ENCODE peak calls at places on chromosomes 3 and 15, in four cellular contexts. U is IMR-90, R is SK-N-SH, N is HepG2. Q is an unnamed sample.

GRCh38 chr3:63532521-63532920 is 120.0 kb upstream of the SNTN start:
- DNase-seq in N (no peak), R (no peak), U (no peak), Q (no peak)

GRCh38 chr3:157354254-157354653 is 82.4 kb upstream of the PTX3 start:
- DNase-seq in N (no peak), U (no peak), R (no peak), Q (no peak)

GRCh38 chr3:60269377-60269776 is 981.9 kb downstream of the FHIT start:
- DNase-seq in R (no peak), N (no peak), U (peak; percentile 11), Q (no peak)

GRCh38 chr3:190514163-190515153 is 573 bp downstream of the IL1RAP start:
- DNase-seq in R (peak; percentile 16), U (peak; percentile 60), N (peak; percentile 23), Q (peak; percentile 18)

GRCh38 chr3:30600572-30600971 is 5.8 kb upstream of the TGFBR2 start:
- DNase-seq in N (no peak), U (no peak), R (no peak), Q (no peak)

GRCh38 chr3:89312141-89312540 is 204.7 kb downstream of the EPHA3 start:
- DNase-seq in U (no peak), N (no peak), R (no peak), Q (no peak)

GRCh38 chr3:42701371-42702065 is 1.1 kb downstream of the HHATL start:
- DNase-seq in R (peak; percentile 58), U (no peak), N (peak; percentile 27), Q (peak; percentile 45)

GRCh38 chr3:146065573-146066006 is 95.4 kb downstream of the PLOD2 start:
- DNase-seq in N (peak; percentile 50), R (no peak), U (peak; percentile 76), Q (no peak)

GRCh38 chr3:184639351-184639750 is 72.5 kb downstream of the MAGEF1 start:
- DNase-seq in R (no peak), U (no peak), N (no peak), Q (no peak)

GRCh38 chr3:9746330-9746729 is 3.4 kb upstream of the OGG1 start:
- DNase-seq in U (peak; percentile 95), R (no peak), N (no peak), Q (no peak)

GRCh38 chr3:31077021-31077601 is 182.7 kb upstream of the GADL1 start:
- DNase-seq in R (no peak), U (peak; percentile 96), N (peak; percentile 46), Q (peak; percentile 27)

GRCh38 chr3:48244462-48244861 is 3.6 kb downstream of the ZNF589 start:
- DNase-seq in N (no peak), U (no peak), R (no peak), Q (no peak)

GRCh38 chr3:63349583-63350177 is 71.6 kb downstream of the SYNPR start:
- DNase-seq in U (peak; percentile 65), R (peak; percentile 45), N (peak; percentile 56), Q (peak; percentile 49)

GRCh38 chr15:58515807-58516206 is 84.0 kb downstream of the LIPC start:
- DNase-seq in N (no peak), R (no peak), U (no peak), Q (no peak)

GRCh38 chr15:49145651-49146609 is 9.5 kb downstream of the COPS2 start:
- DNase-seq in R (peak; percentile 33), N (peak; percentile 45), U (peak; percentile 73), Q (peak; percentile 18)

GRCh38 chr3:183468424-183468823 is 40.0 kb upstream of the MCF2L2 start:
- DNase-seq in R (no peak), U (no peak), N (no peak), Q (no peak)

GRCh38 chr3:122502139-122502538 is 12.6 kb downstream of the KPNA1 start:
- DNase-seq in U (no peak), R (no peak), N (no peak), Q (no peak)

GRCh38 chr3:73768594-73769308 is 144.0 kb upstream of the PDZRN3 start:
- DNase-seq in R (peak; percentile 22), U (peak; percentile 19), N (no peak), Q (no peak)

GRCh38 chr3:120224249-120224648 is 60.8 kb downstream of the GPR156 start:
- DNase-seq in R (no peak), U (no peak), N (no peak), Q (no peak)

GRCh38 chr15:41810651-41811431 is 17.1 kb upstream of the JMJD7 start:
- DNase-seq in R (no peak), N (no peak), U (no peak), Q (no peak)

GRCh38 chr15:57235865-57236264 is 140.4 kb upstream of the CGNL1 start:
- DNase-seq in R (peak; percentile 47), N (no peak), U (peak; percentile 86), Q (no peak)

GRCh38 chr15:53910852-53911251 is 67.4 kb upstream of the UNC13C start:
- DNase-seq in N (no peak), U (no peak), R (no peak), Q (no peak)

GRCh38 chr3:40719660-40720287 is 195.0 kb downstream of the ZNF621 start:
- DNase-seq in U (no peak), N (peak; percentile 59), R (no peak), Q (no peak)

GRCh38 chr3:193732391-193732790 is 139.4 kb downstream of the OPA1 start:
- DNase-seq in U (peak; percentile 91), R (no peak), N (peak; percentile 89), Q (peak; percentile 36)

GRCh38 chr15:39406485-39406884 is 174.4 kb upstream of the THBS1 start:
- DNase-seq in U (no peak), N (no peak), R (no peak), Q (no peak)

GRCh38 chr3:72347819-72348319 is 500.4 kb downstream of the SHQ1 start:
- DNase-seq in U (no peak), N (no peak), R (no peak), Q (no peak)

GRCh38 chr3:118810499-118811035 is 224.1 kb downstream of the IGSF11 start:
- DNase-seq in N (no peak), R (no peak), U (no peak), Q (no peak)

GRCh38 chr15:61528590-61528929 is 299.5 kb upstream of the RORA start:
- DNase-seq in N (no peak), R (no peak), U (no peak), Q (no peak)

DNA sequence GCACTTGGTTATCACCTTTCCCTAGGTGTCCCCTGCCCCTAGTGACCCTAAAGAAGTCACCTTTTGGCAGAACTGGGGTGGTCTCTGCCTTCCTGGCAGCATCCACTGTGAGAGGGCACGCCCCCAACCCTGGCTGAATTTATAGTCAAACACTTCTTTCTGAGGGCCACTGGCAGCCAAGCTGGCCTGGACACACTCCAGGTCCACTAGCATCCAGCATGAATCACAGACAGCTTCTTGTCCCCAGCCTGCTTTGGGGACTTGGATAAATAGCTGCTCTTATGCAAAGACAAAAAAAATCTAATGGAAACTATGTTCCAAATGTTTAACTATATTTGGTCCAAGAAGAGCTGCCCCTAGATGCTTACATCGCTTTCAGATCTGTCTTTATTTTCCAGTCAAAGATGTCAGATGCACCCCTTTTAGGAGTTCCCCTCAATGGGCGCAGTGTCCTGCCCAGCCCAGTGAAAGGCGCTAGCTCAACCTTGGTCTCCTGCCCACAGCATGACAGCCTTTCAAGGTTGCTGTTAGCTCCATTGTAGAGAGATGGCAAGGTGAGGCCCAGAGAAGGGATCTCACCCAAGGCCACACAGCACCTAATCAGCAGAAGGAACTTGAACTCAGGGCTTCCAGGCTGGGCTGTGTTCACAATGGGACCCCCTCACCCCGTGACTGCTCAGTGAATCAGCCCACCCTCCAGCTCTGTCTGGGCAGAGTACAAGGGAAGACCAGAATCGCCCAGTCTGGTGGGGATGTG is 7.0 kb downstream of the RASL12 start:
- DNase-seq in U (no peak), R (no peak), N (no peak), Q (no peak)
- TF ChIP-seq SMC3 in U (no peak), R (no peak), N (no peak), Q (no peak)

GRCh38 chr3:58422756-58423324 is 10.8 kb downstream of the PDHB start:
- DNase-seq in R (no peak), U (peak; percentile 32), N (peak; percentile 40), Q (peak; percentile 7)
- TF ChIP-seq CTCF in R (no peak), U (peak; percentile 39), N (peak; percentile 63), Q (peak; percentile 33)

GRCh38 chr3:175149675-175150074 is 290.5 kb downstream of the NAALADL2 start:
- DNase-seq in U (peak; percentile 5), N (peak; percentile 1), R (no peak), Q (no peak)
- TF ChIP-seq SMC3 in U (no peak), N (no peak), R (no peak), Q (no peak)

GRCh38 chr3:44918581-44918980 is 44.2 kb downstream of the TGM4 start:
- DNase-seq in R (no peak), N (no peak), U (no peak), Q (no peak)

GRCh38 chr3:44918087-44918486 is 43.7 kb downstream of the TGM4 start:
- DNase-seq in R (no peak), U (no peak), N (no peak), Q (no peak)

GRCh38 chr3:44915702-44916438 is 41.5 kb downstream of the TGM4 start:
- DNase-seq in U (peak; percentile 25), R (peak; percentile 35), N (peak; percentile 20), Q (no peak)

GRCh38 chr3:44913868-44914468 is 39.6 kb downstream of the TGM4 start:
- DNase-seq in R (peak; percentile 74), U (peak; percentile 69), N (peak; percentile 60), Q (peak; percentile 43)

GRCh38 chr3:44914936-44915335 is 40.5 kb downstream of the TGM4 start:
- DNase-seq in U (no peak), R (peak; percentile 45), N (no peak), Q (no peak)
- TF ChIP-seq CTCF in U (peak; percentile 34), R (peak; percentile 31), N (peak; percentile 55), Q (no peak)

GRCh38 chr3:13872451-13872850 is 7.4 kb downstream of the WNT7A start:
- DNase-seq in U (no peak), R (no peak), N (no peak), Q (no peak)
- TF ChIP-seq SMC3 in U (no peak), R (no peak), N (no peak), Q (no peak)

DNA sequence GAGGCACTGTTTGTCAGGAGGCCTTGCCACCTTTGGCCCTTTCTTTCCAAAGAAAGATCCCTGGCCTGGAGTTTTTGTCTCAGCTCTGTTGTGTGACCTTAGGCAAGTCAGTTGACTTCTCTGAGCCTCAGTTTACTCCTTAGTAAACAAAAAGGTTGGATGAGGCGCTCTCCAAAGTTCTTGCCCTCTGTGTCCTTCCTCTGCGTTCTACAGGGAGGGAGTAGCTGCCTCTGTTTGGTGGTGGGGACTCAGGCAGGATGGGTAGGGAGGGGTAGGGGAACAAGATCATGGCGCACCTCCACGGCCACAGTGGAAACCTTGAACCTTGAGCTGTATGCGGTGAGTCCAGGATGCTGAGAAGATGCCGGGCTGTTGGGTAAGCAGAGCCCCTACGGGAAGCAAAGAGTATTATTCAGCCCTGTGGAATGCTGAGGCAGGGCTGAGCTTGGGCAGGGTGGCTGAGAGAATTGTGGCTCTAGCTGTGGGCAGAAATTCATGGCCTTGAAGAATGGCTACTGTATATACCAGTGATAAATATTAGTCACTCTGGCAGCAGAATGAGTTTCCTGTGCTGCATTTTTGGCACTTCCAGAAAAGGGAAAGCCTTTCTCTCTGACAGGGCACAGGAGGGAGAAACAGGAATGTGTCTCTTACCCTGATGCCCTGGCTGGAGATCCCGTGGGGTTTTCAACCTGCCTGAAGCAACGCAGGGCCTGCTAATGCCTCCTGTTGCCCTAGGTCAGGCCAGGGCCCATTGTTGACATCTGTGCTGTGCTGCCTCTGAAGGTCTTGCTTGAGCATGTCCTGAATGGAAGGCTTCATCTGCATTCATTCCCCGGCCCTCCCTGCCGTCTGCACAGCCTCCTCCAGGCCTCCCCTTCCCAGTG is 39.9 kb downstream of the SMAD3 start:
- DNase-seq in U (peak; percentile 99), N (peak; percentile 93), R (no peak), Q (peak; percentile 97)
- TF ChIP-seq CTCF in U (no peak), N (peak; percentile 47), R (peak; percentile 21), Q (no peak)

GRCh38 chr3:114804099-114804498 is 343.0 kb downstream of the ZBTB20 start:
- DNase-seq in U (no peak), R (no peak), N (no peak), Q (no peak)
- TF ChIP-seq SMC3 in U (no peak), R (no peak), N (no peak), Q (no peak)